ENCODE peak calls at places on chromosomes 4 and X, in four cellular contexts. D, I, M and S are unnamed samples.

GRCh38 chr4:125433453-125433852 is 118.7 kb downstream of the FAT4 start:
- DNase-seq in D (no peak), I (no peak), M (no peak), S (no peak)

GRCh38 chr4:40702800-40703151 is 47.0 kb upstream of the NSUN7 start:
- DNase-seq in M (no peak), D (no peak), I (no peak), S (no peak)

GRCh38 chrX:18664947-18665346 is 7.0 kb downstream of the RS1 start:
- DNase-seq in I (no peak), D (no peak), M (no peak), S (no peak)

GRCh38 chrX:39691724-39692123 is 406.0 kb downstream of the BCOR start:
- DNase-seq in I (no peak), M (no peak), D (no peak), S (no peak)

GRCh38 chr4:10031663-10032590 is 10.6 kb upstream of the SLC2A9 start:
- DNase-seq in I (no peak), D (no peak), M (no peak), S (no peak)

GRCh38 chr4:13540446-13541175 is 3.7 kb downstream of the NKX3-2 start:
- DNase-seq in I (no peak), D (no peak), M (no peak), S (peak; percentile 28)

GRCh38 chrX:104122829-104123228 is 10.5 kb downstream of the ZCCHC18 start:
- DNase-seq in M (no peak), I (no peak), D (no peak), S (no peak)

GRCh38 chr4:59339631-59340030 is 1860.5 kb upstream of the ADGRL3 start:
- DNase-seq in M (no peak), I (no peak), D (no peak), S (no peak)

GRCh38 chr4:51840791-51841190 is 2.2 kb upstream of the DCUN1D4 start:
- DNase-seq in M (no peak), D (no peak), I (no peak), S (no peak)

GRCh38 chr4:5696341-5696740 is 12.0 kb downstream of the EVC2 start:
- DNase-seq in I (no peak), D (no peak), M (no peak), S (no peak)

GRCh38 chr4:103204114-103204513 is 6.0 kb upstream of the CENPE start:
- DNase-seq in I (peak; percentile 13), D (peak; percentile 15), M (no peak), S (peak; percentile 11)

GRCh38 chrX:68675466-68675865 is 28.0 kb downstream of the STARD8 start:
- DNase-seq in I (no peak), D (no peak), M (no peak), S (no peak)

GRCh38 chr4:155914782-155915181 is 11.3 kb downstream of the TDO2 start:
- DNase-seq in M (no peak), I (no peak), D (no peak), S (no peak)

GRCh38 chr4:120331486-120332281 is 265.0 kb upstream of the MAD2L1 start:
- DNase-seq in I (no peak), D (no peak), M (no peak), S (no peak)

GRCh38 chr4:111648056-111648455 is 497.2 kb upstream of the FAM241A start:
- DNase-seq in D (no peak), I (no peak), M (no peak), S (no peak)

GRCh38 chr4:1715002-1715761 is 3.1 kb upstream of the SLBP start:
- DNase-seq in M (no peak), D (peak; percentile 34), I (no peak), S (no peak)
- TF ChIP-seq SMC3 in M (no peak), D (no peak), I (no peak), S (no peak)

GRCh38 chr4:88735554-88735953 is 37.9 kb upstream of the NAP1L5 start:
- DNase-seq in D (no peak), I (no peak), M (no peak), S (no peak)
- TF ChIP-seq YY1 in D (no peak), I (no peak), M (no peak), S (no peak)

GRCh38 chrX:42948723-42949122 is 170.8 kb upstream of the PPP1R2C start:
- DNase-seq in M (no peak), I (no peak), D (no peak), S (no peak)

GRCh38 chrX:42954880-42955279 is 176.9 kb upstream of the PPP1R2C start:
- DNase-seq in I (no peak), D (no peak), M (no peak), S (no peak)

GRCh38 chrX:42951747-42952146 is 173.8 kb upstream of the PPP1R2C start:
- DNase-seq in M (no peak), I (no peak), D (no peak), S (no peak)

GRCh38 chrX:42955349-42955748 is 177.4 kb upstream of the PPP1R2C start:
- DNase-seq in D (no peak), M (peak; percentile 45), I (no peak), S (no peak)

GRCh38 chrX:42952621-42953020 is 174.7 kb upstream of the PPP1R2C start:
- DNase-seq in D (no peak), I (no peak), M (no peak), S (no peak)
- TF ChIP-seq SMC3 in D (no peak), I (no peak), M (no peak), S (no peak)

GRCh38 chrX:30781711-30782444 is 107.2 kb downstream of the TAB3 start:
- DNase-seq in D (no peak), I (no peak), M (no peak), S (no peak)

GRCh38 chrX:30791296-30792278 is 97.5 kb downstream of the TAB3 start:
- DNase-seq in M (no peak), D (no peak), I (no peak), S (no peak)

GRCh38 chrX:30787012-30787411 is 102.0 kb downstream of the TAB3 start:
- DNase-seq in D (no peak), M (no peak), I (no peak), S (no peak)

GRCh38 chrX:30786374-30786773 is 102.7 kb downstream of the TAB3 start:
- DNase-seq in M (no peak), D (no peak), I (no peak), S (no peak)
- TF ChIP-seq YY1 in M (no peak), D (no peak), I (no peak), S (no peak)

GRCh38 chrX:3184176-3184930 is 143.1 kb downstream of the ARSF start:
- DNase-seq in M (no peak), I (peak; percentile 73), D (no peak), S (no peak)
- TF ChIP-seq SMC3 in M (no peak), I (no peak), D (no peak), S (no peak)

GRCh38 chr4:118589471-118590055 is 95.6 kb upstream of the METTL14 start:
- DNase-seq in M (no peak), D (no peak), I (no peak), S (no peak)
- TF ChIP-seq YY1 in M (no peak), D (no peak), I (no peak), S (no peak)